ENCODE peak calls at places on chromosomes 4 and X, in six cellular contexts. S is WTC11; Q is sciatic nerve; P is stimulated activated CD4-positive, alpha-beta T cell treated with anti-CD3 and anti-CD28 coated beads, Interleukin-1b, Interleukin-23, amount 100 ng/mL, for 4 hours; B is T-helper 22 cell; K is activated T-cell treated with anti-CD3 and anti-CD28 coated beads for 24 hours. F is an unnamed sample.

GRCh38 chr4:159593157-159593556 is 490.3 kb downstream of the RAPGEF2 start:
- DNase-seq in B (no peak), K (no peak), P (no peak), S (no peak), Q (no peak), F (no peak)

GRCh38 chrX:115898382-115899001 is 272.1 kb upstream of the AGTR2 start:
- DNase-seq in S (no peak), B (peak), Q (peak), P (no peak), K (no peak), F (peak)

GRCh38 chrX:41739871-41740270 is 15.9 kb downstream of the GPR82 start:
- DNase-seq in B (no peak), Q (no peak), P (no peak), S (no peak), K (no peak), F (no peak)

GRCh38 chrX:43703211-43703791 is 47.2 kb downstream of the MAOA start:
- DNase-seq in Q (no peak), B (no peak), P (no peak), S (no peak), K (no peak), F (no peak)

GRCh38 chr4:17884063-17884462 is 73.3 kb downstream of the NCAPG start:
- DNase-seq in S (no peak), K (no peak), Q (no peak), P (no peak), B (no peak), F (no peak)

GRCh38 chr4:137267024-137267423 is 265.3 kb downstream of the PCDH18 start:
- DNase-seq in P (no peak), K (no peak), S (no peak), B (no peak), Q (no peak), F (no peak)

GRCh38 chr4:140251566-140251965 is 97.6 kb upstream of the MAML3 start:
- DNase-seq in K (no peak), Q (no peak), P (no peak), S (no peak), B (no peak), F (no peak)

GRCh38 chr4:102061133-102061532 is 270.6 kb downstream of the BANK1 start:
- DNase-seq in K (no peak), Q (no peak), S (no peak), B (no peak), P (no peak), F (no peak)

GRCh38 chr4:89434364-89434988 is 126.9 kb upstream of the GPRIN3 start:
- DNase-seq in S (no peak), Q (no peak), P (no peak), B (no peak), K (no peak), F (peak)

F was measured in mucosa of gallbladder.